ENCODE peak calls at places on chromosome 15, in six cellular contexts. One of them, this sample, is unnamed.

GRCh38 chr15:47384316-47384715 is 333.0 kb upstream of the SEMA6D start:
- DNase-seq in heart left ventricle: no peak
- DNase-seq in upper lobe of left lung: no peak
- DNase-seq in tibial nerve: no peak
- DNase-seq in transverse colon: no peak
- DNase-seq in IMR-90: peak; percentile 96
- DNase-seq in this sample: no peak

GRCh38 chr15:37783290-37783689 is 151.2 kb upstream of the TMCO5A start:
- DNase-seq in IMR-90: no peak
- DNase-seq in upper lobe of left lung: no peak
- DNase-seq in heart left ventricle: no peak
- DNase-seq in transverse colon: no peak
- DNase-seq in tibial nerve: no peak
- DNase-seq in this sample: no peak

GRCh38 chr15:69303337-69304175 is 4.8 kb downstream of the PAQR5 start:
- DNase-seq in tibial nerve: no peak
- DNase-seq in upper lobe of left lung: no peak
- DNase-seq in heart left ventricle: no peak
- DNase-seq in IMR-90: peak; percentile 55
- DNase-seq in transverse colon: no peak
- DNase-seq in this sample: no peak

GRCh38 chr15:62889734-62890505 is 152.6 kb upstream of the TPM1 start:
- DNase-seq in IMR-90: peak; percentile 59
- DNase-seq in upper lobe of left lung: no peak
- DNase-seq in tibial nerve: no peak
- DNase-seq in heart left ventricle: no peak
- DNase-seq in transverse colon: no peak
- DNase-seq in this sample: no peak

GRCh38 chr15:36550650-36551049 is 28.8 kb upstream of the CDIN1 start:
- DNase-seq in IMR-90: no peak
- DNase-seq in tibial nerve: no peak
- DNase-seq in transverse colon: no peak
- DNase-seq in upper lobe of left lung: no peak
- DNase-seq in heart left ventricle: no peak
- DNase-seq in this sample: no peak

GRCh38 chr15:70670680-70671079 is 92.7 kb downstream of the UACA start:
- DNase-seq in heart left ventricle: no peak
- DNase-seq in upper lobe of left lung: no peak
- DNase-seq in transverse colon: no peak
- DNase-seq in tibial nerve: no peak
- DNase-seq in IMR-90: no peak
- DNase-seq in this sample: no peak

GRCh38 chr15:89559865-89560264 is 15.4 kb upstream of the TICRR start:
- DNase-seq in tibial nerve: no peak
- DNase-seq in heart left ventricle: no peak
- DNase-seq in IMR-90: no peak
- DNase-seq in upper lobe of left lung: no peak
- DNase-seq in transverse colon: no peak
- DNase-seq in this sample: no peak

GRCh38 chr15:28873006-28873405 is 12.8 kb upstream of the APBA2 start:
- DNase-seq in upper lobe of left lung: no peak
- DNase-seq in tibial nerve: no peak
- DNase-seq in transverse colon: no peak
- DNase-seq in IMR-90: no peak
- DNase-seq in heart left ventricle: no peak
- DNase-seq in this sample: no peak

DNA sequence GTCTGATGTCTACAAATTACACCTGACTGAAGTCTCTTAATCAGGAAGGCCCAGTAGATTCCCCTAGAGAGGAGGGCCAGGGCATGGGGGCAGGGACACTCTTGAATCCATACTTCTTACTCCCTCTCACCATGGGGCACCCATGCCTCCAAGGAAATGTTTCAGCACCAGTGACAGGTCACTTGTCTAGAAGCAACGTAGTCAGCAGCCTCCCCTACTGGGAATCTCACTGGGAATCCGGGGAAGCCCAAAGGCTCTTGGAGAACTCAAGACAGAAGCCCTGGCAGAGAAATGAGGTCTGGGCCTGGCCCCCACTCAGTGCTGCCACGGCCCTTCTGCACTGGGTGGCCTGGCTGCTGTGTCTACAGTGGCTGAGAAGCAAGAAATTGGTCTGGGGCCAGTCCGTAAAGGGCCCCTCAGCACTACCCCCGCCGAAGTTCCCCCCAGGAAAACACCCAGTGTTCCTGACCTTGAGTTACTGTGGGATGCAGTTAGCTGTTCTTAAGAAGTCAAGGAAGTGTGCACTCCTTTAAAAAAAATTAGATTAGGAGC is 5.2 kb upstream of the LINGO1 start:
- DNase-seq in upper lobe of left lung: no peak
- DNase-seq in heart left ventricle: peak; percentile 30
- DNase-seq in tibial nerve: no peak
- DNase-seq in transverse colon: no peak
- DNase-seq in IMR-90: no peak
- DNase-seq in this sample: no peak
- H3K27me3 ChIP-seq in upper lobe of left lung: peaks cover 17% of the 10 kb centered on the region
- H3K27me3 ChIP-seq in heart left ventricle: peaks cover 5% of the 10 kb centered on the region
- H3K27me3 ChIP-seq in tibial nerve: no peaks in the 10 kb centered on the region
- H3K27me3 ChIP-seq in transverse colon: peaks cover 32% of the 10 kb centered on the region
- H3K27me3 ChIP-seq in IMR-90: peaks cover 79% of the 10 kb centered on the region
- H3K27me3 ChIP-seq in this sample: peaks cover 14% of the 10 kb centered on the region

GRCh38 chr15:98684995-98685525 is 36.7 kb downstream of the IGF1R start:
- DNase-seq in IMR-90: peak; percentile 28
- DNase-seq in tibial nerve: no peak
- DNase-seq in heart left ventricle: no peak
- DNase-seq in upper lobe of left lung: no peak
- DNase-seq in transverse colon: no peak
- DNase-seq in this sample: no peak

GRCh38 chr15:98692213-98692612 is 43.9 kb downstream of the IGF1R start:
- DNase-seq in upper lobe of left lung: no peak
- DNase-seq in transverse colon: no peak
- DNase-seq in IMR-90: no peak
- DNase-seq in tibial nerve: no peak
- DNase-seq in heart left ventricle: no peak
- DNase-seq in this sample: no peak

GRCh38 chr15:98686983-98687382 is 38.6 kb downstream of the IGF1R start:
- DNase-seq in upper lobe of left lung: no peak
- DNase-seq in transverse colon: no peak
- DNase-seq in IMR-90: no peak
- DNase-seq in tibial nerve: no peak
- DNase-seq in heart left ventricle: no peak
- DNase-seq in this sample: no peak

GRCh38 chr15:98690272-98690671 is 41.9 kb downstream of the IGF1R start:
- DNase-seq in heart left ventricle: no peak
- DNase-seq in transverse colon: no peak
- DNase-seq in tibial nerve: no peak
- DNase-seq in upper lobe of left lung: no peak
- DNase-seq in IMR-90: peak; percentile 47
- DNase-seq in this sample: no peak

GRCh38 chr15:98689431-98689861 is 41.1 kb downstream of the IGF1R start:
- DNase-seq in tibial nerve: no peak
- DNase-seq in heart left ventricle: no peak
- DNase-seq in transverse colon: no peak
- DNase-seq in upper lobe of left lung: no peak
- DNase-seq in IMR-90: peak; percentile 54
- DNase-seq in this sample: no peak
- TF ChIP-seq POLR2A in tibial nerve: no peak
- TF ChIP-seq POLR2A in heart left ventricle: no peak
- TF ChIP-seq POLR2A in transverse colon: no peak
- TF ChIP-seq POLR2A in upper lobe of left lung: no peak
- TF ChIP-seq POLR2A in IMR-90: no peak
- TF ChIP-seq POLR2A in this sample: no peak

DNA sequence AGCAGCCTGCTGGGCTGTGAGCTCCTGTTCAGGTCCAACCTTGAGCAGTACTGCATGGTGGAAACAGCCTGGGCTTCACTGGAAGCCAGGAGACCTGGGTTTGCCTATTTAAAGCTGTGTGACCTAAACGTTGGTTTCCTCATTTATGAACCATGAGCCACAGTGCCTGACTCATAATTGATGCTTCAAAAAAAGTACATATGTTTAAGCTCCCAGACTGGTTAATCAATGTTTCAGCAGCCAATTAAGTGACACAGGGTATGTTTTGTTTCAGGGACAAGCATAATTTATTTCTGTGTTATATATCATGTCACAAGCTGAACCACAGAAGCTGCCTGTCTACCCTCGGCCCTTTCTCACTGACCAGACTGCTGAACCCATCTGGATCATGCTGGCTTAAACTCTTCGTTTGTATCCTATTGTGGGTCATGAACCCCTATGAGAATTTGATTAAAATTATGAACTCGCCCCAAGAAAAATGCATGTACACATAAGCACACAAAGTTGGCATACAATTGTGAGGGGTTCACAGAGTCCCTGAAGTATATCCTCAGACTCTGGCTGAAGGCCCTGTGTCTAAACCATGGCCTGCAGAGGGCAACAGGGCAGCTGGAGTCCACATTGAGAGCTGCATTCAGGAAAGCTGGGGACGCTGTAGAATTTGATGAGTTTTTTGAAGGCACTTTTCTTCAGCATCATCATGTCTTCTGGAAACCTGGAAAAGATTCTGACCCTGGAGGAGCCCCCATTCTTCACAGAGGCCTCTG is 23.7 kb downstream of the HDC start:
- DNase-seq in transverse colon: no peak
- DNase-seq in heart left ventricle: no peak
- DNase-seq in tibial nerve: no peak
- DNase-seq in upper lobe of left lung: no peak
- DNase-seq in IMR-90: peak; percentile 70
- DNase-seq in this sample: no peak
- H3K27me3 ChIP-seq in transverse colon: no peaks in the 10 kb centered on the region
- H3K27me3 ChIP-seq in heart left ventricle: no peaks in the 10 kb centered on the region
- H3K27me3 ChIP-seq in tibial nerve: no peaks in the 10 kb centered on the region
- H3K27me3 ChIP-seq in upper lobe of left lung: no peaks in the 10 kb centered on the region
- H3K27me3 ChIP-seq in IMR-90: no peaks in the 10 kb centered on the region
- H3K27me3 ChIP-seq in this sample: no peaks in the 10 kb centered on the region

GRCh38 chr15:98548172-98548971 is 100.0 kb upstream of the IGF1R start:
- DNase-seq in tibial nerve: peak; percentile 66
- DNase-seq in IMR-90: peak; percentile 73
- DNase-seq in transverse colon: peak; percentile 56
- DNase-seq in heart left ventricle: peak; percentile 84
- DNase-seq in upper lobe of left lung: peak; percentile 75
- DNase-seq in this sample: peak; percentile 70
- TF ChIP-seq POLR2A in tibial nerve: peak; percentile 40
- TF ChIP-seq POLR2A in IMR-90: no peak
- TF ChIP-seq POLR2A in transverse colon: no peak
- TF ChIP-seq POLR2A in heart left ventricle: no peak
- TF ChIP-seq POLR2A in upper lobe of left lung: no peak
- TF ChIP-seq POLR2A in this sample: no peak

DNA sequence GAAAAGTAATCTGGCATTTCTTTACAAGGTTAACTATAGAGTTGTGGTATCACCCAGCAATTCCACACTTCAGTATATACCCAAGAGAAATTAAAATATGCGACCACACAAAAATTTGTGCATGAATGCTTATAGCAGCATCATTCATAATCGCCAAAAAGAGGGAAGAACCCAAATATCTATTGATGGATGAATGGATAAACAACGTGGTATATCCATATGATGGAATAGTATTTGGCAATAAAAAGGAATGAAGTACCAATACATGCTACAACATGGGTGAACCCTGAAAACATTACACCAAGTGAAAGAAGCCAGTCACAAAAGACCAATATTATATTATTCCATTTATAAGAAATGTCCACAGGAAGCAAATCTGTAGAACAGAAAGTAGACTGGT is 8.6 kb upstream of the SKOR1 start:
- DNase-seq in IMR-90: no peak
- DNase-seq in transverse colon: no peak
- DNase-seq in tibial nerve: no peak
- DNase-seq in heart left ventricle: no peak
- DNase-seq in upper lobe of left lung: no peak
- DNase-seq in this sample: no peak
- H3K27me3 ChIP-seq in IMR-90: peaks cover 62% of the 10 kb centered on the region
- H3K27me3 ChIP-seq in transverse colon: peaks cover 52% of the 10 kb centered on the region
- H3K27me3 ChIP-seq in tibial nerve: peaks cover 5% of the 10 kb centered on the region
- H3K27me3 ChIP-seq in heart left ventricle: peaks cover 35% of the 10 kb centered on the region
- H3K27me3 ChIP-seq in upper lobe of left lung: peaks cover 21% of the 10 kb centered on the region
- H3K27me3 ChIP-seq in this sample: peaks cover 34% of the 10 kb centered on the region

GRCh38 chr15:45022871-45023658 is at the start of gene SORD:
- DNase-seq in upper lobe of left lung: peak; percentile 96
- DNase-seq in transverse colon: peak; percentile 96
- DNase-seq in tibial nerve: peak; percentile 85
- DNase-seq in IMR-90: peak; percentile 69
- DNase-seq in heart left ventricle: peak; percentile 97
- DNase-seq in this sample: peak; percentile 91
- TF ChIP-seq POLR2A in upper lobe of left lung: no peak
- TF ChIP-seq POLR2A in transverse colon: no peak
- TF ChIP-seq POLR2A in tibial nerve: peak; percentile 64
- TF ChIP-seq POLR2A in IMR-90: no peak
- TF ChIP-seq POLR2A in heart left ventricle: peak; percentile 45
- TF ChIP-seq POLR2A in this sample: peak; percentile 50

GRCh38 chr15:59437473-59437776 is 561 bp upstream of the FAM81A start:
- DNase-seq in IMR-90: no peak
- DNase-seq in transverse colon: peak; percentile 14
- DNase-seq in heart left ventricle: no peak
- DNase-seq in tibial nerve: no peak
- DNase-seq in upper lobe of left lung: no peak
- DNase-seq in this sample: no peak

GRCh38 chr15:59438891-59439290 is 905 bp downstream of the FAM81A start:
- DNase-seq in heart left ventricle: no peak
- DNase-seq in upper lobe of left lung: no peak
- DNase-seq in transverse colon: peak; percentile 71
- DNase-seq in tibial nerve: no peak
- DNase-seq in IMR-90: no peak
- DNase-seq in this sample: peak; percentile 34

GRCh38 chr15:59436774-59437472 is 1.1 kb upstream of the FAM81A start:
- DNase-seq in heart left ventricle: peak; percentile 65
- DNase-seq in upper lobe of left lung: no peak
- DNase-seq in transverse colon: no peak
- DNase-seq in tibial nerve: no peak
- DNase-seq in IMR-90: no peak
- DNase-seq in this sample: no peak

GRCh38 chr15:59437777-59438574 is at the start of gene FAM81A:
- DNase-seq in upper lobe of left lung: peak; percentile 64
- DNase-seq in transverse colon: peak; percentile 80
- DNase-seq in IMR-90: peak; percentile 47
- DNase-seq in tibial nerve: peak; percentile 47
- DNase-seq in heart left ventricle: peak; percentile 91
- DNase-seq in this sample: peak; percentile 84

GRCh38 chr15:59439571-59439970 is 1.6 kb downstream of the FAM81A start:
- DNase-seq in heart left ventricle: no peak
- DNase-seq in IMR-90: no peak
- DNase-seq in transverse colon: no peak
- DNase-seq in tibial nerve: no peak
- DNase-seq in upper lobe of left lung: no peak
- DNase-seq in this sample: no peak
- H3K27me3 ChIP-seq in heart left ventricle: no peaks in the 10 kb centered on the region
- H3K27me3 ChIP-seq in IMR-90: peaks cover 48% of the 10 kb centered on the region
- H3K27me3 ChIP-seq in transverse colon: peaks cover 18% of the 10 kb centered on the region
- H3K27me3 ChIP-seq in tibial nerve: no peaks in the 10 kb centered on the region
- H3K27me3 ChIP-seq in upper lobe of left lung: no peaks in the 10 kb centered on the region
- H3K27me3 ChIP-seq in this sample: no peaks in the 10 kb centered on the region

GRCh38 chr15:52528465-52529288 is at the start of gene MYO5A:
- DNase-seq in tibial nerve: peak; percentile 39
- DNase-seq in upper lobe of left lung: peak; percentile 74
- DNase-seq in transverse colon: peak; percentile 73
- DNase-seq in heart left ventricle: peak; percentile 87
- DNase-seq in IMR-90: peak; percentile 71
- DNase-seq in this sample: peak; percentile 61
- TF ChIP-seq POLR2A in tibial nerve: peak; percentile 35
- TF ChIP-seq POLR2A in upper lobe of left lung: peak; percentile 9
- TF ChIP-seq POLR2A in transverse colon: peak; percentile 34
- TF ChIP-seq POLR2A in heart left ventricle: no peak
- TF ChIP-seq POLR2A in IMR-90: peak; percentile 29
- TF ChIP-seq POLR2A in this sample: peak; percentile 41

This sample was measured in uterus.